ENCODE peak calls at places on chromosomes 6 and 20, in ten cellular contexts. E is HCT116, S is IMR-90, K is tibial nerve, B is upper lobe of left lung, X is right lobe of liver, V is heart left ventricle, W is stomach, H is breast epithelium, P is GM12878. L is an unnamed sample.

GRCh38 chr20:63850689-63851547 is 10.4 kb upstream of the ABHD16B start:
- DNase-seq in W (no peak), B (no peak), E (no peak), S (no peak), V (no peak), H (no peak), X (no peak), K (no peak), P (peak; percentile 83), L (no peak)

GRCh38 chr6:22113046-22113766 is 183.6 kb downstream of the PRL start:
- DNase-seq in W (no peak), V (peak; percentile 14), E (peak; percentile 18), B (peak; percentile 45), P (no peak), X (no peak), H (peak; percentile 24), K (no peak), S (peak; percentile 100), L (no peak)

GRCh38 chr20:37990571-37991151 is 42.6 kb downstream of the TTI1 start:
- DNase-seq in E (no peak), S (peak; percentile 78), V (peak; percentile 59), H (peak; percentile 61), K (no peak), X (peak; percentile 65), B (peak; percentile 77), P (peak; percentile 84), W (peak; percentile 71), L (peak; percentile 86)

GRCh38 chr6:39228992-39229767 is at the start of gene KCNK5:
- DNase-seq in B (peak; percentile 94), W (peak; percentile 89), H (peak; percentile 58), S (peak; percentile 2), V (peak; percentile 29), E (peak; percentile 73), X (peak; percentile 96), P (no peak), K (peak; percentile 70), L (peak; percentile 95)

GRCh38 chr20:9514461-9515210 is at the start of gene LAMP5:
- DNase-seq in H (no peak), V (no peak), W (no peak), P (no peak), X (no peak), S (peak; percentile 29), K (no peak), B (no peak), E (no peak), L (no peak)

GRCh38 chr20:58661298-58662141 is 10.4 kb downstream of the STX16 start:
- DNase-seq in S (no peak), P (no peak), K (no peak), E (no peak), X (no peak), H (no peak), W (no peak), B (no peak), V (no peak), L (no peak)

GRCh38 chr6:126170875-126171489 is 168.9 kb upstream of the CENPW start:
- DNase-seq in P (peak; percentile 20), E (no peak), H (no peak), V (no peak), S (peak; percentile 26), W (no peak), B (no peak), K (no peak), X (no peak), L (no peak)

GRCh38 chr6:39998126-39998525 is 63.9 kb upstream of the MOCS1 start:
- DNase-seq in W (no peak), H (no peak), P (no peak), K (no peak), E (no peak), V (no peak), X (no peak), B (no peak), S (no peak), L (no peak)

GRCh38 chr6:143286280-143286795 is 164.2 kb downstream of the ADAT2 start:
- DNase-seq in X (no peak), P (no peak), V (no peak), W (no peak), B (no peak), S (peak; percentile 37), E (no peak), H (peak; percentile 20), K (no peak), L (no peak)

GRCh38 chr20:58508762-58509395 is 6.3 kb downstream of the APCDD1L start:
- DNase-seq in V (no peak), E (no peak), W (peak; percentile 20), B (no peak), K (no peak), H (no peak), S (no peak), P (no peak), X (no peak), L (no peak)

GRCh38 chr6:151483968-151484367 is 9.8 kb upstream of the CCDC170 start:
- DNase-seq in P (no peak), H (no peak), W (no peak), X (no peak), K (no peak), E (no peak), V (no peak), B (no peak), S (no peak), L (no peak)

DNA sequence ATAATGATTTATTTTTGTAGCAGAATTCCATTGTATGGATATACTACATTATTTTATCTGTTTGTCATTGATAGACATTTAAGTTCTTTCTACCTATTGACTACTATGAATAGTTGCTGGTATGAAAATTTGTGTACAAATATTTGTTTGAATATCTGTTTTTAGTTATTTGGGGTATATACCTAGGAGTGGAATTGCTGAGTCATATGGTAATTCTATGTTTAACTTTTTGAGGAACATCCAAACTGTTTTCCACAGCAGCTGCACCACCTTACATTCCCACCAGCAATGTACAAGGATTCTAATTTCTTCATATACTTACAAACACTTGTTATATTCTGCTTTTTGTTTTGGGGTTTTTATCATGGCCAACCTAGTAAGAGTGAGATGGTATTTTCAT is 56.1 kb upstream of the SDHAF4 start:
- DNase-seq in W (no peak), H (no peak), P (no peak), B (no peak), S (no peak), K (no peak), X (no peak), E (no peak), V (no peak), L (no peak)
- H3K4me1 ChIP-seq in W (peaks cover 4% of the 10 kb centered on the region), H (no peaks in the 10 kb centered on the region), P (no peaks in the 10 kb centered on the region), B (no peaks in the 10 kb centered on the region), S (no peaks in the 10 kb centered on the region), K (no peaks in the 10 kb centered on the region), X (no peaks in the 10 kb centered on the region), E (no peaks in the 10 kb centered on the region), V (no peaks in the 10 kb centered on the region), L (no peaks in the 10 kb centered on the region)

GRCh38 chr6:13617066-13617465 is 1.9 kb downstream of the NOL7 start:
- DNase-seq in V (no peak), B (no peak), K (no peak), P (no peak), S (no peak), H (no peak), X (no peak), W (no peak), E (no peak), L (no peak)

GRCh38 chr6:13614126-13614925 is 809 bp upstream of the NOL7 start:
- DNase-seq in P (no peak), E (no peak), B (peak; percentile 47), W (peak; percentile 50), S (no peak), X (peak; percentile 71), V (peak; percentile 50), H (no peak), K (no peak), L (peak; percentile 91)

GRCh38 chr6:13615802-13616140 is 636 bp downstream of the NOL7 start:
- DNase-seq in W (peak; percentile 45), P (no peak), E (no peak), H (peak; percentile 33), V (peak; percentile 53), X (peak; percentile 65), S (peak; percentile 35), B (peak; percentile 62), K (peak; percentile 22), L (peak; percentile 88)

GRCh38 chr6:13613029-13613594 is 2.0 kb upstream of the NOL7 start:
- DNase-seq in S (no peak), H (no peak), E (no peak), V (no peak), X (no peak), P (no peak), W (no peak), B (no peak), K (no peak), L (no peak)

DNA sequence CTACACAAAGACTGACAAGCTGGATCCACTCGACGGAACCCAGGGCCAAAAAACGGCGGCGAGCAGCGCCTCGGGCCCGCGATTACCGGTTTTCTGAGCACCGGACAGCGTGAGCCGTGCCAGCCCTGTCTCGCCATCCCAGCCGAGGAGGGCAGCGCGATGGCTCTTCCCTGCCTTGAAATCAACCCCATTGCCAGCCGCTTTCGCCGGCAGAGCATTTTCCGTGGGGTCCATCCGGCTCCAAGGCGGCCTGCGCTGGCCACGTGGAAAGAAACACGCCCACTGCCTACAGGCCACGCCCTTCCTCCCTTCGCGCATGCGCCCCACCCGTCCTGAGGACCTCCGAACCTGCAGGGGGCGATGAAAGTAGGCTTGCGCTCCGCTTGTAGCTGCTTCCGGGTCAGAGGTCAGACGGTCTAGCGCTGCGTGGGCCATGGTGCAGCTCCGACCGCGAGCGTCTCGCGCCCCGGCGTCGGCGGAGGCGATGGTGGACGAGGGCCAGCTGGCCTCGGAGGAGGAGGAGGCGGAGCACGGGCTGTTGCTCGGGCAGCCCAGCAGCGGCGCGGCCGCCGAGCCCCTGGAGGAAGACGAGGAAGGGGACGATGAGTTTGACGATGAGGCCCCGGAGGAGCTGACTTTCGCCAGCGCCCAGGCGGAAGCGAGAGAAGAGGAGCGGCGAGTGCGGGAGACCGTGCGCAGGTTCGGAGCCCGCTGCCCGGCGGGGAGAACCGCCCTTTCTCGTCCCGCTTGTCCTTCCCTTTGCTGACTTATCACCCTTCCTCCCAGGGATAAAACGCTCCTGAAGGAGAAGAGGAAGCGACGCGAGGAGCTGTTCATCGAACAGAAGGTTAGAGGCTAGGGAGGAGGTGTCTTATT is at the start of gene NOL7:
- DNase-seq in K (peak; percentile 93), H (peak; percentile 95), E (peak; percentile 95), B (peak; percentile 96), P (peak; percentile 95), X (peak; percentile 99), W (peak; percentile 97), S (peak; percentile 99), V (peak; percentile 98), L (peak; percentile 99)
- TF ChIP-seq POLR2A in K (peak; percentile 88), H (peak; percentile 86), E (peak; percentile 89), B (no peak), P (peak; percentile 99), X (peak; percentile 85), W (peak; percentile 52), S (peak; percentile 83), V (no peak), L (peak; percentile 92)

DNA sequence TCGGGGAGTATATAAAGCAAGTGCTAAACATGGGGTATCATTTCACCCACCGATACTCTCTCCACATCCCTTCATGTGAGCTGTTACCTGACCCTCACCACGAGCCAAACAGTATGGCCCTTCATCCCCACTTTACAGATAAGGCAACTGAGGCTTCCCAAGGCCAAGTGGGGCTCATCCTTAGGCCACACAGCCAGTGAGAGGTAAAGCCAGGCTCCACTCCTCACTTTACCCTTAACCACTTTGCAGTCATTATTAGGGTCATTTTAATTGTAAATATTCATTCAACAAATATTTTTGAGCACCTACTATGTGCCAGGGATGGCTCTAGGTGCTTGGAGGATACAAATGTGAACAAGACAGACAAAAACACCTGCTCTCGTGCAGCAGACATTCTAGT is 7.0 kb downstream of the SIRPA start:
- DNase-seq in W (no peak), P (no peak), E (no peak), B (no peak), V (no peak), K (no peak), H (no peak), S (no peak), X (no peak), L (no peak)
- H3K4me1 ChIP-seq in W (peaks cover 44% of the 10 kb centered on the region), P (peaks cover 37% of the 10 kb centered on the region), E (peaks cover 6% of the 10 kb centered on the region), B (peaks cover 23% of the 10 kb centered on the region), V (peaks cover 27% of the 10 kb centered on the region), K (peaks cover 54% of the 10 kb centered on the region), H (no peaks in the 10 kb centered on the region), S (peaks cover 11% of the 10 kb centered on the region), X (peaks cover 11% of the 10 kb centered on the region), L (peaks cover 9% of the 10 kb centered on the region)

GRCh38 chr6:44253307-44254101 is 3.8 kb downstream of the SLC35B2 start:
- DNase-seq in X (no peak), B (no peak), W (peak; percentile 66), H (no peak), S (no peak), P (no peak), V (no peak), E (no peak), K (no peak), L (peak; percentile 75)
- TF ChIP-seq POLR2A in X (no peak), B (no peak), W (no peak), H (no peak), S (no peak), P (no peak), V (no peak), E (no peak), K (no peak), L (no peak)